ENCODE peak calls at places on chromosomes 6 and 20, in eight cellular contexts. One of them, this sample, is unnamed.
A peak's percentile ranks its signal among the peaks of the same experiment; 100 is the strongest.

GRCh38 chr6:13175759-13176158 is 152.6 kb downstream of the TBC1D7 start:
- DNase-seq in upper lobe of right lung: no peak
- DNase-seq in MM.1S: no peak
- DNase-seq in tibial artery: no peak
- DNase-seq in transverse colon: no peak
- DNase-seq in mesendoderm: peak; percentile 74
- DNase-seq in body of pancreas: no peak
- DNase-seq in spleen: no peak
- DNase-seq in this sample: no peak

GRCh38 chr6:145736854-145737181 is 1.5 kb upstream of the EPM2A start:
- DNase-seq in upper lobe of right lung: no peak
- DNase-seq in MM.1S: no peak
- DNase-seq in tibial artery: no peak
- DNase-seq in transverse colon: peak; percentile 8
- DNase-seq in mesendoderm: no peak
- DNase-seq in body of pancreas: no peak
- DNase-seq in spleen: no peak
- DNase-seq in this sample: peak; percentile 11

GRCh38 chr6:168834814-168835213 is 393.8 kb downstream of the SMOC2 start:
- DNase-seq in upper lobe of right lung: no peak
- DNase-seq in MM.1S: no peak
- DNase-seq in tibial artery: no peak
- DNase-seq in transverse colon: no peak
- DNase-seq in mesendoderm: no peak
- DNase-seq in body of pancreas: no peak
- DNase-seq in spleen: no peak
- DNase-seq in this sample: peak; percentile 52

GRCh38 chr6:27553123-27553904 is 80.4 kb upstream of the ZNF184 start:
- DNase-seq in upper lobe of right lung: no peak
- DNase-seq in MM.1S: peak; percentile 64
- DNase-seq in tibial artery: no peak
- DNase-seq in transverse colon: no peak
- DNase-seq in mesendoderm: peak; percentile 98
- DNase-seq in body of pancreas: no peak
- DNase-seq in spleen: no peak
- DNase-seq in this sample: no peak

GRCh38 chr6:141117869-141118268 is 1014.9 kb upstream of the GJE1 start:
- DNase-seq in upper lobe of right lung: no peak
- DNase-seq in MM.1S: no peak
- DNase-seq in tibial artery: no peak
- DNase-seq in transverse colon: no peak
- DNase-seq in mesendoderm: no peak
- DNase-seq in body of pancreas: no peak
- DNase-seq in spleen: no peak
- DNase-seq in this sample: no peak

GRCh38 chr6:72461144-72461543 is 160.7 kb upstream of the KCNQ5 start:
- DNase-seq in upper lobe of right lung: no peak
- DNase-seq in MM.1S: peak; percentile 62
- DNase-seq in tibial artery: no peak
- DNase-seq in transverse colon: no peak
- DNase-seq in mesendoderm: no peak
- DNase-seq in body of pancreas: no peak
- DNase-seq in spleen: no peak
- DNase-seq in this sample: no peak

GRCh38 chr6:25942561-25943147 is 12.2 kb upstream of the SLC17A2 start:
- DNase-seq in upper lobe of right lung: no peak
- DNase-seq in MM.1S: peak; percentile 28
- DNase-seq in tibial artery: no peak
- DNase-seq in transverse colon: no peak
- DNase-seq in mesendoderm: peak; percentile 49
- DNase-seq in body of pancreas: no peak
- DNase-seq in spleen: no peak
- DNase-seq in this sample: peak; percentile 56

GRCh38 chr20:51106011-51106410 is 83.1 kb upstream of the KCNG1 start:
- DNase-seq in upper lobe of right lung: no peak
- DNase-seq in MM.1S: no peak
- DNase-seq in tibial artery: no peak
- DNase-seq in transverse colon: no peak
- DNase-seq in mesendoderm: no peak
- DNase-seq in body of pancreas: no peak
- DNase-seq in spleen: no peak
- DNase-seq in this sample: no peak

GRCh38 chr20:16317445-16318362 is 255.5 kb downstream of the KIF16B start:
- DNase-seq in upper lobe of right lung: no peak
- DNase-seq in MM.1S: no peak
- DNase-seq in tibial artery: no peak
- DNase-seq in transverse colon: no peak
- DNase-seq in mesendoderm: no peak
- DNase-seq in body of pancreas: no peak
- DNase-seq in spleen: no peak
- DNase-seq in this sample: no peak

GRCh38 chr20:32975698-32976674 is 28.2 kb downstream of the SUN5 start:
- DNase-seq in upper lobe of right lung: peak; percentile 46
- DNase-seq in MM.1S: no peak
- DNase-seq in tibial artery: no peak
- DNase-seq in transverse colon: no peak
- DNase-seq in mesendoderm: peak; percentile 92
- DNase-seq in body of pancreas: no peak
- DNase-seq in spleen: no peak
- DNase-seq in this sample: no peak

GRCh38 chr6:151027295-151027747 is 161.8 kb downstream of the MTHFD1L start:
- DNase-seq in upper lobe of right lung: no peak
- DNase-seq in MM.1S: no peak
- DNase-seq in tibial artery: no peak
- DNase-seq in transverse colon: no peak
- DNase-seq in mesendoderm: no peak
- DNase-seq in body of pancreas: no peak
- DNase-seq in spleen: no peak
- DNase-seq in this sample: peak; percentile 53

GRCh38 chr6:91781946-91782345 is 1195.1 kb upstream of the MAP3K7 start:
- DNase-seq in upper lobe of right lung: no peak
- DNase-seq in MM.1S: no peak
- DNase-seq in tibial artery: no peak
- DNase-seq in transverse colon: no peak
- DNase-seq in mesendoderm: no peak
- DNase-seq in body of pancreas: no peak
- DNase-seq in spleen: no peak
- DNase-seq in this sample: peak; percentile 6

GRCh38 chr20:19401096-19401495 is 188.7 kb downstream of the SLC24A3 start:
- DNase-seq in upper lobe of right lung: no peak
- DNase-seq in MM.1S: no peak
- DNase-seq in tibial artery: no peak
- DNase-seq in transverse colon: no peak
- DNase-seq in mesendoderm: no peak
- DNase-seq in body of pancreas: no peak
- DNase-seq in spleen: no peak
- DNase-seq in this sample: no peak

GRCh38 chr6:89992818-89993217 is 98.5 kb downstream of the GJA10 start:
- DNase-seq in upper lobe of right lung: no peak
- DNase-seq in MM.1S: no peak
- DNase-seq in tibial artery: no peak
- DNase-seq in transverse colon: peak; percentile 33
- DNase-seq in mesendoderm: no peak
- DNase-seq in body of pancreas: no peak
- DNase-seq in spleen: no peak
- DNase-seq in this sample: no peak

GRCh38 chr20:45235995-45236394 is 14.8 kb downstream of the SEMG2 start:
- DNase-seq in upper lobe of right lung: peak; percentile 73
- DNase-seq in MM.1S: no peak
- DNase-seq in tibial artery: no peak
- DNase-seq in transverse colon: no peak
- DNase-seq in mesendoderm: peak; percentile 68
- DNase-seq in body of pancreas: no peak
- DNase-seq in spleen: no peak
- DNase-seq in this sample: no peak

GRCh38 chr6:165119231-165120020 is 190.0 kb downstream of the C6orf118 start:
- DNase-seq in upper lobe of right lung: no peak
- DNase-seq in MM.1S: no peak
- DNase-seq in tibial artery: no peak
- DNase-seq in transverse colon: no peak
- DNase-seq in mesendoderm: peak; percentile 42
- DNase-seq in body of pancreas: no peak
- DNase-seq in spleen: no peak
- DNase-seq in this sample: no peak

GRCh38 chr6:33882154-33882553 is 78.4 kb upstream of the MLN start:
- DNase-seq in upper lobe of right lung: no peak
- DNase-seq in MM.1S: no peak
- DNase-seq in tibial artery: no peak
- DNase-seq in transverse colon: peak; percentile 39
- DNase-seq in mesendoderm: no peak
- DNase-seq in body of pancreas: no peak
- DNase-seq in spleen: no peak
- DNase-seq in this sample: peak; percentile 58

GRCh38 chr6:15014958-15015357 is 230.9 kb upstream of the JARID2 start:
- DNase-seq in upper lobe of right lung: no peak
- DNase-seq in MM.1S: no peak
- DNase-seq in tibial artery: no peak
- DNase-seq in transverse colon: no peak
- DNase-seq in mesendoderm: no peak
- DNase-seq in body of pancreas: no peak
- DNase-seq in spleen: no peak
- DNase-seq in this sample: no peak
- H3K4me3 ChIP-seq in upper lobe of right lung: no peak overlapping the region
- H3K4me3 ChIP-seq in MM.1S: no peak overlapping the region
- H3K4me3 ChIP-seq in tibial artery: no peak overlapping the region
- H3K4me3 ChIP-seq in transverse colon: no peak overlapping the region
- H3K4me3 ChIP-seq in mesendoderm: no peak overlapping the region
- H3K4me3 ChIP-seq in body of pancreas: no peak overlapping the region
- H3K4me3 ChIP-seq in spleen: no peak overlapping the region
- H3K4me3 ChIP-seq in this sample: no peak overlapping the region

DNA sequence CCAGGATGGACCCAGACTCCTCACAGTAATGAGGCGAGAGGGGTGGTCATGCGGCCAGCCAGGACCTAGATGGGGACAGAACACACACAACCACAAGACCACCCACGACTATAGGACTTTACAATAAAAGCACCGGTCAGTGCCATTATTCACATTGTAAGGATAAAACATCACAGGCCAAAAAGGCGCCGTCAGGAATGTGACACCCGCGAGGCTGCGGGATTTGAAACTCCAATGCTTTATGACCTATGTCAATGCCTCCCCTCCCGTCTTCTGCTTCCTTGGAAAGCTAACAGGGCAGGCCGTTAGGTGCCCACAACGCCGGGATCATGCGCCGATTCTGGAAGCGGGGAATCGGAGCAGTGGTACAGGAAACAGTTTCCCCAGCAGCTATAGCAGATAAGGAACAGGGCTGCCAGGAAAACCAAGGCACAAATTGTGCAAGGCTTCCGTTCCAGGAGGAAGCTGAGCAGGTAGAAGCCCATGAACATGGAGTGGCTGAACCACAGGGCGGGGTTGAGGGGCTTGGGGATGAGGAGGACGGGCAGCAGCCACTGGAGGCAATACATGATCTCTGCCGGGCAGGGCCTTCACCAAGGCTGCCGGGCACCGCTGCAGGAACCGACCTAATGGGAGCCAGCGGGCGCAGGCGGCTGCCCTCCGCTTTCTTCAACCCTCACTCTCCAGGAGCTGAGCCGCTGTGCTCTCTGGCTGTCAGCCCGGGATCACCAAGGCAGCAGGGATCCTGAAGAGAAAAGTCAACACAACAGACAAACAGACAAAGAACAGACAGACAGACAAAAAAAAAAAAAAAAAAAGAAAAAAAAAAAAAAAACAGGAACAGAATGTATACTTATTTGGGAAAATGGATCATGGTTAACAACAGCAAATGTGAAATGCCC is 2.2 kb upstream of the NNAT start:
- DNase-seq in upper lobe of right lung: peak; percentile 72
- DNase-seq in MM.1S: no peak
- DNase-seq in tibial artery: peak; percentile 38
- DNase-seq in transverse colon: peak; percentile 30
- DNase-seq in mesendoderm: no peak
- DNase-seq in body of pancreas: no peak
- DNase-seq in spleen: no peak
- DNase-seq in this sample: no peak
- H3K4me1 ChIP-seq in upper lobe of right lung: peaks cover 44% of the 10 kb centered on the region
- H3K4me1 ChIP-seq in MM.1S: no peaks in the 10 kb centered on the region
- H3K4me1 ChIP-seq in tibial artery: peaks cover 8% of the 10 kb centered on the region
- H3K4me1 ChIP-seq in transverse colon: peaks cover 49% of the 10 kb centered on the region
- H3K4me1 ChIP-seq in mesendoderm: peaks cover 8% of the 10 kb centered on the region
- H3K4me1 ChIP-seq in body of pancreas: peaks cover 3% of the 10 kb centered on the region
- H3K4me1 ChIP-seq in spleen: no peaks in the 10 kb centered on the region
- H3K4me1 ChIP-seq in this sample: no peaks in the 10 kb centered on the region

GRCh38 chr6:114430534-114431124 is 87.8 kb upstream of the HS3ST5 start:
- DNase-seq in upper lobe of right lung: no peak
- DNase-seq in MM.1S: no peak
- DNase-seq in tibial artery: no peak
- DNase-seq in transverse colon: no peak
- DNase-seq in mesendoderm: peak; percentile 60
- DNase-seq in body of pancreas: no peak
- DNase-seq in spleen: no peak
- DNase-seq in this sample: no peak
- H3K27ac ChIP-seq in upper lobe of right lung: no peak overlapping the region
- H3K27ac ChIP-seq in MM.1S: no peak overlapping the region
- H3K27ac ChIP-seq in tibial artery: no peak overlapping the region
- H3K27ac ChIP-seq in transverse colon: no peak overlapping the region
- H3K27ac ChIP-seq in mesendoderm: no peak overlapping the region
- H3K27ac ChIP-seq in body of pancreas: no peak overlapping the region
- H3K27ac ChIP-seq in spleen: no peak overlapping the region
- H3K27ac ChIP-seq in this sample: no peak overlapping the region

GRCh38 chr20:2820084-2820895 is 4.1 kb downstream of the TMEM239 start:
- DNase-seq in upper lobe of right lung: peak; percentile 48
- DNase-seq in MM.1S: no peak
- DNase-seq in tibial artery: no peak
- DNase-seq in transverse colon: no peak
- DNase-seq in mesendoderm: peak; percentile 59
- DNase-seq in body of pancreas: no peak
- DNase-seq in spleen: no peak
- DNase-seq in this sample: no peak

GRCh38 chr20:2825770-2826169 is 9.6 kb downstream of the TMEM239 start:
- DNase-seq in upper lobe of right lung: no peak
- DNase-seq in MM.1S: no peak
- DNase-seq in tibial artery: no peak
- DNase-seq in transverse colon: no peak
- DNase-seq in mesendoderm: no peak
- DNase-seq in body of pancreas: no peak
- DNase-seq in spleen: no peak
- DNase-seq in this sample: no peak

GRCh38 chr20:2817891-2818595 is 1.9 kb downstream of the TMEM239 start:
- DNase-seq in upper lobe of right lung: no peak
- DNase-seq in MM.1S: no peak
- DNase-seq in tibial artery: no peak
- DNase-seq in transverse colon: no peak
- DNase-seq in mesendoderm: no peak
- DNase-seq in body of pancreas: no peak
- DNase-seq in spleen: no peak
- DNase-seq in this sample: no peak

GRCh38 chr20:2820896-2821869 is 5.0 kb downstream of the TMEM239 start:
- DNase-seq in upper lobe of right lung: peak; percentile 61
- DNase-seq in MM.1S: no peak
- DNase-seq in tibial artery: no peak
- DNase-seq in transverse colon: no peak
- DNase-seq in mesendoderm: peak; percentile 39
- DNase-seq in body of pancreas: no peak
- DNase-seq in spleen: no peak
- DNase-seq in this sample: no peak

DNA sequence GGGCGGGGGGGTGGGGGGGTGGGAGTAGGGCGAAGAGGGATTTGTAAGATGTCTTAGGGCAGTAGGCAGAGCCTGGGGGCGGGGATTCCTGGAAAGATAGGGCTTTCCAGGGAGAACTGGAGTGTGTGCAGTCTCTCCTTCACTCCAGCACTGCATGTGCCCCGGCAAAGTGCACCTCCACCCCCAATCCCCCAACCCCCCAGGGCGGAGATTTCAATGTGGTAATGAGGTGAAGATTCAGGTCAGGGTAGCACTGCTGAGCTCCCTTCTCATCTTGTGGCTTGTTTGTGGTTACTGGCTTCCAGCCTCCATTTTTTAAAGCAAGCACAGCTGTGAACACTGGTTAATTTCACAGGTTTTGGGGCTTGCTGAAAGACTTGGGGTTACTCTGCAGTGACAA is 5.9 kb downstream of the TMEM239 start:
- DNase-seq in upper lobe of right lung: no peak
- DNase-seq in MM.1S: peak; percentile 61
- DNase-seq in tibial artery: no peak
- DNase-seq in transverse colon: no peak
- DNase-seq in mesendoderm: no peak
- DNase-seq in body of pancreas: no peak
- DNase-seq in spleen: no peak
- DNase-seq in this sample: peak; percentile 35
- H3K4me3 ChIP-seq in upper lobe of right lung: no peak overlapping the region
- H3K4me3 ChIP-seq in MM.1S: no peak overlapping the region
- H3K4me3 ChIP-seq in tibial artery: no peak overlapping the region
- H3K4me3 ChIP-seq in transverse colon: no peak overlapping the region
- H3K4me3 ChIP-seq in mesendoderm: no peak overlapping the region
- H3K4me3 ChIP-seq in body of pancreas: no peak overlapping the region
- H3K4me3 ChIP-seq in spleen: no peak overlapping the region
- H3K4me3 ChIP-seq in this sample: no peak overlapping the region